ENCODE peak calls at places on chromosomes 2 and 18, in eight cellular contexts. One of them, this sample, is unnamed.

GRCh38 chr2:11630855-11631254 is 39.1 kb downstream of the NTSR2 start:
- DNase-seq in globus pallidus: no peak
- DNase-seq in stimulated activated naive CD4-positive, alpha-beta T cell treated with Interleukin-2 at 50 U/mL for 16 hours: no peak
- DNase-seq in cardiac fibroblast: no peak
- DNase-seq in NCI-H1417 treated with DMSO at 0.1 percent for 48 hours: no peak
- DNase-seq in GF-D8: no peak
- DNase-seq in AG10803: no peak
- DNase-seq in HS-5: no peak
- DNase-seq in this sample: no peak

GRCh38 chr2:205660521-205661124 is 21.7 kb upstream of the NRP2 start:
- DNase-seq in AG10803: peak; percentile 99
- DNase-seq in globus pallidus: no peak
- DNase-seq in GF-D8: no peak
- DNase-seq in NCI-H1417 treated with DMSO at 0.1 percent for 48 hours: no peak
- DNase-seq in HS-5: peak; percentile 86
- DNase-seq in cardiac fibroblast: peak; percentile 81
- DNase-seq in stimulated activated naive CD4-positive, alpha-beta T cell treated with Interleukin-2 at 50 U/mL for 16 hours: peak; percentile 23
- DNase-seq in this sample: no peak

GRCh38 chr2:119283873-119284331 is 60.3 kb downstream of the STEAP3 start:
- DNase-seq in AG10803: peak; percentile 95
- DNase-seq in HS-5: peak; percentile 91
- DNase-seq in GF-D8: no peak
- DNase-seq in stimulated activated naive CD4-positive, alpha-beta T cell treated with Interleukin-2 at 50 U/mL for 16 hours: no peak
- DNase-seq in globus pallidus: peak; percentile 77
- DNase-seq in cardiac fibroblast: peak; percentile 48
- DNase-seq in NCI-H1417 treated with DMSO at 0.1 percent for 48 hours: no peak
- DNase-seq in this sample: peak; percentile 56

GRCh38 chr2:127054996-127055785 is 51.8 kb downstream of the BIN1 start:
- DNase-seq in AG10803: no peak
- DNase-seq in HS-5: no peak
- DNase-seq in globus pallidus: no peak
- DNase-seq in cardiac fibroblast: no peak
- DNase-seq in stimulated activated naive CD4-positive, alpha-beta T cell treated with Interleukin-2 at 50 U/mL for 16 hours: no peak
- DNase-seq in GF-D8: no peak
- DNase-seq in NCI-H1417 treated with DMSO at 0.1 percent for 48 hours: no peak
- DNase-seq in this sample: peak; percentile 66

GRCh38 chr18:63604791-63605567 is 17.8 kb downstream of the SERPINB13 start:
- DNase-seq in cardiac fibroblast: no peak
- DNase-seq in AG10803: peak; percentile 10
- DNase-seq in HS-5: no peak
- DNase-seq in globus pallidus: no peak
- DNase-seq in stimulated activated naive CD4-positive, alpha-beta T cell treated with Interleukin-2 at 50 U/mL for 16 hours: no peak
- DNase-seq in GF-D8: no peak
- DNase-seq in NCI-H1417 treated with DMSO at 0.1 percent for 48 hours: no peak
- DNase-seq in this sample: no peak

GRCh38 chr2:24491626-24492282 is 700 bp downstream of the NCOA1 start:
- DNase-seq in GF-D8: no peak
- DNase-seq in globus pallidus: peak; percentile 68
- DNase-seq in AG10803: no peak
- DNase-seq in cardiac fibroblast: peak; percentile 46
- DNase-seq in stimulated activated naive CD4-positive, alpha-beta T cell treated with Interleukin-2 at 50 U/mL for 16 hours: peak; percentile 59
- DNase-seq in HS-5: no peak
- DNase-seq in NCI-H1417 treated with DMSO at 0.1 percent for 48 hours: peak; percentile 58
- DNase-seq in this sample: peak; percentile 62

GRCh38 chr18:22267697-22268096 is 98.3 kb downstream of the GATA6 start:
- DNase-seq in AG10803: no peak
- DNase-seq in HS-5: no peak
- DNase-seq in stimulated activated naive CD4-positive, alpha-beta T cell treated with Interleukin-2 at 50 U/mL for 16 hours: no peak
- DNase-seq in cardiac fibroblast: peak; percentile 50
- DNase-seq in NCI-H1417 treated with DMSO at 0.1 percent for 48 hours: no peak
- DNase-seq in GF-D8: no peak
- DNase-seq in globus pallidus: no peak
- DNase-seq in this sample: no peak

GRCh38 chr2:158600155-158600802 is 143.5 kb downstream of the PKP4 start:
- DNase-seq in stimulated activated naive CD4-positive, alpha-beta T cell treated with Interleukin-2 at 50 U/mL for 16 hours: no peak
- DNase-seq in NCI-H1417 treated with DMSO at 0.1 percent for 48 hours: no peak
- DNase-seq in HS-5: peak; percentile 94
- DNase-seq in cardiac fibroblast: peak; percentile 93
- DNase-seq in AG10803: peak; percentile 92
- DNase-seq in GF-D8: no peak
- DNase-seq in globus pallidus: peak; percentile 29
- DNase-seq in this sample: no peak

GRCh38 chr2:61762292-61762691 is 91.6 kb downstream of the FAM161A start:
- DNase-seq in AG10803: no peak
- DNase-seq in HS-5: no peak
- DNase-seq in stimulated activated naive CD4-positive, alpha-beta T cell treated with Interleukin-2 at 50 U/mL for 16 hours: peak; percentile 7
- DNase-seq in cardiac fibroblast: no peak
- DNase-seq in GF-D8: no peak
- DNase-seq in globus pallidus: no peak
- DNase-seq in NCI-H1417 treated with DMSO at 0.1 percent for 48 hours: no peak
- DNase-seq in this sample: no peak

GRCh38 chr2:71951067-71951436 is 196.6 kb downstream of the CYP26B1 start:
- DNase-seq in NCI-H1417 treated with DMSO at 0.1 percent for 48 hours: no peak
- DNase-seq in cardiac fibroblast: no peak
- DNase-seq in HS-5: no peak
- DNase-seq in globus pallidus: no peak
- DNase-seq in GF-D8: no peak
- DNase-seq in stimulated activated naive CD4-positive, alpha-beta T cell treated with Interleukin-2 at 50 U/mL for 16 hours: no peak
- DNase-seq in AG10803: no peak
- DNase-seq in this sample: no peak

GRCh38 chr2:121044412-121044811 is 240.6 kb downstream of the TFCP2L1 start:
- DNase-seq in stimulated activated naive CD4-positive, alpha-beta T cell treated with Interleukin-2 at 50 U/mL for 16 hours: no peak
- DNase-seq in HS-5: no peak
- DNase-seq in GF-D8: no peak
- DNase-seq in globus pallidus: no peak
- DNase-seq in AG10803: no peak
- DNase-seq in NCI-H1417 treated with DMSO at 0.1 percent for 48 hours: no peak
- DNase-seq in cardiac fibroblast: no peak
- DNase-seq in this sample: no peak

GRCh38 chr2:233867993-233868532 is at the start of gene MSL3B:
- DNase-seq in AG10803: peak; percentile 54
- DNase-seq in globus pallidus: no peak
- DNase-seq in cardiac fibroblast: peak; percentile 69
- DNase-seq in stimulated activated naive CD4-positive, alpha-beta T cell treated with Interleukin-2 at 50 U/mL for 16 hours: peak; percentile 24
- DNase-seq in NCI-H1417 treated with DMSO at 0.1 percent for 48 hours: no peak
- DNase-seq in HS-5: peak; percentile 35
- DNase-seq in GF-D8: no peak
- DNase-seq in this sample: no peak

GRCh38 chr2:145015561-145015960 is 495.6 kb upstream of the ZEB2 start:
- DNase-seq in cardiac fibroblast: no peak
- DNase-seq in globus pallidus: no peak
- DNase-seq in GF-D8: no peak
- DNase-seq in HS-5: no peak
- DNase-seq in NCI-H1417 treated with DMSO at 0.1 percent for 48 hours: no peak
- DNase-seq in AG10803: no peak
- DNase-seq in stimulated activated naive CD4-positive, alpha-beta T cell treated with Interleukin-2 at 50 U/mL for 16 hours: no peak
- DNase-seq in this sample: no peak

This sample was measured in posterior cingulate gyrus.